ENCODE peak calls at places on chromosomes 16 and 17, in five cellular contexts. K is CD8-positive, alpha-beta T cell; D is colonic mucosa; X is fibroblast of the conjunctiva; M is fibroblast of gingiva. Y is an unnamed sample.

GRCh38 chr16:869823-870641 is 69.5 kb upstream of the GNG13 start:
- DNase-seq in K (no peak), D (no peak), X (no peak), M (no peak), Y (no peak)

GRCh38 chr17:67289174-67289876 is 44.3 kb upstream of the HELZ start:
- DNase-seq in K (no peak), D (peak), X (peak), M (peak), Y (no peak)

GRCh38 chr17:73939808-73940207 is 263.7 kb upstream of the RPL38 start:
- DNase-seq in K (no peak), D (no peak), X (no peak), M (no peak), Y (no peak)

GRCh38 chr16:81448154-81449131 is 3.8 kb downstream of the CMIP start:
- DNase-seq in K (no peak), D (peak), X (no peak), M (no peak), Y (no peak)

GRCh38 chr17:40820228-40820838 is 2.1 kb downstream of the KRT10 start:
- DNase-seq in K (no peak), D (no peak), X (no peak), M (no peak), Y (no peak)

GRCh38 chr17:11506635-11507034 is 91.6 kb upstream of the DNAH9 start:
- DNase-seq in K (no peak), D (peak), X (no peak), M (no peak), Y (no peak)

GRCh38 chr16:55495616-55496289 is 13.1 kb upstream of the LPCAT2 start:
- DNase-seq in K (no peak), D (peak), X (peak), M (peak), Y (no peak)

GRCh38 chr16:65301029-65301428 is 179.2 kb upstream of the CDH11 start:
- DNase-seq in K (no peak), D (no peak), X (no peak), M (no peak), Y (no peak)

GRCh38 chr17:40063915-40064531 is 1.3 kb downstream of the THRA start:
- DNase-seq in K (no peak), D (peak), X (no peak), M (no peak), Y (no peak)

GRCh38 chr17:41645371-41646063 is 21.1 kb upstream of the KRT17 start:
- DNase-seq in K (no peak), D (no peak), X (no peak), M (peak), Y (no peak)

GRCh38 chr17:57806083-57806830 is 43.6 kb downstream of the MRPS23 start:
- DNase-seq in K (no peak), D (no peak), X (no peak), M (no peak), Y (no peak)

GRCh38 chr17:61517265-61517664 is 65.0 kb downstream of the TBX4 start:
- DNase-seq in K (no peak), D (no peak), X (no peak), M (no peak), Y (no peak)

GRCh38 chr17:9924735-9925191 is 19.7 kb upstream of the RCVRN start:
- DNase-seq in K (no peak), D (no peak), X (peak), M (peak), Y (no peak)

GRCh38 chr17:35254107-35254802 is 11.4 kb downstream of the SLFN5 start:
- DNase-seq in K (no peak), D (peak), X (peak), M (peak), Y (no peak)

GRCh38 chr17:13385481-13385907 is 216.2 kb downstream of the HS3ST3A1 start:
- DNase-seq in K (no peak), D (no peak), X (no peak), M (no peak), Y (no peak)

GRCh38 chr16:89473791-89474414 is 16.5 kb downstream of the ANKRD11 start:
- DNase-seq in K (no peak), D (no peak), X (no peak), M (peak), Y (no peak)

GRCh38 chr17:33012522-33013033 is 20.9 kb downstream of the SPACA3 start:
- DNase-seq in K (no peak), D (no peak), X (peak), M (peak), Y (no peak)

GRCh38 chr16:83137326-83137770 is 510.6 kb downstream of the CDH13 start:
- DNase-seq in K (no peak), D (peak), X (no peak), M (peak), Y (no peak)

GRCh38 chr16:9854665-9855064 is 327.6 kb downstream of the GRIN2A start:
- DNase-seq in K (no peak), D (no peak), X (peak), M (peak), Y (no peak)

GRCh38 chr16:86653289-86654006 is 75.1 kb downstream of the FOXL1 start:
- DNase-seq in K (no peak), D (no peak), X (no peak), M (peak), Y (no peak)

GRCh38 chr17:80765241-80766022 is 220.8 kb downstream of the RPTOR start:
- DNase-seq in K (no peak), D (no peak), X (no peak), M (no peak), Y (no peak)

GRCh38 chr17:8185580-8186445 is 4.2 kb downstream of the BORCS6 start:
- DNase-seq in K (peak), D (peak), X (peak), M (peak), Y (peak)